ENCODE peak calls at places on chromosomes 3 and 15, in four cellular contexts. R, L, M and N are unnamed samples.

GRCh38 chr3:13165576-13165975 is 92.3 kb upstream of the IQSEC1 start:
- DNase-seq in M (no peak), R (no peak), L (no peak), N (no peak)

GRCh38 chr3:45509768-45510129 is 84.8 kb upstream of the LIMD1 start:
- DNase-seq in R (no peak), L (no peak), M (no peak), N (no peak)

GRCh38 chr15:81567924-81568323 is 193.9 kb upstream of the TMC3 start:
- DNase-seq in L (no peak), R (no peak), M (no peak), N (no peak)

GRCh38 chr15:83090465-83090864 is 17.0 kb upstream of the TM6SF1 start:
- DNase-seq in L (no peak), M (no peak), R (no peak), N (no peak)

GRCh38 chr3:126111566-126112475 is 27.9 kb upstream of the SLC41A3 start:
- DNase-seq in M (no peak), L (no peak), R (no peak), N (no peak)

GRCh38 chr3:18946524-18946923 is 201.8 kb upstream of the KCNH8 start:
- DNase-seq in R (peak; percentile 30), M (no peak), L (no peak), N (peak; percentile 82)

GRCh38 chr15:55915876-55916567 is 77.4 kb downstream of the NEDD4 start:
- DNase-seq in M (peak; percentile 33), R (no peak), L (no peak), N (peak; percentile 38)

GRCh38 chr3:54917172-54917571 is 10.7 kb downstream of the LRTM1 start:
- DNase-seq in R (no peak), L (no peak), M (peak; percentile 39), N (peak; percentile 3)

GRCh38 chr3:134795776-134796312 is 784 bp downstream of the EPHB1 start:
- DNase-seq in M (peak; percentile 33), R (peak; percentile 26), L (no peak), N (no peak)

GRCh38 chr3:161296814-161297213 is 74.5 kb downstream of the SPTSSB start:
- DNase-seq in M (no peak), L (no peak), R (no peak), N (no peak)

GRCh38 chr3:21357241-21357640 is 393.8 kb downstream of the ZNF385D start:
- DNase-seq in R (no peak), M (no peak), L (no peak), N (no peak)

GRCh38 chr15:37877851-37878577 is 56.4 kb upstream of the TMCO5A start:
- DNase-seq in R (peak; percentile 19), L (no peak), M (peak; percentile 69), N (peak; percentile 79)

GRCh38 chr15:63513271-63513670 is 8.9 kb downstream of the USP3 start:
- DNase-seq in R (no peak), L (no peak), M (no peak), N (no peak)

GRCh38 chr3:184758056-184758455 is 46.2 kb upstream of the MAGEF1 start:
- DNase-seq in R (no peak), L (no peak), M (no peak), N (no peak)

GRCh38 chr3:70261283-70261682 is 51.2 kb downstream of the MDFIC2 start:
- DNase-seq in L (no peak), R (no peak), M (no peak), N (peak; percentile 48)

GRCh38 chr3:76940181-76940770 is 99.6 kb upstream of the ROBO2 start:
- DNase-seq in R (no peak), M (no peak), L (no peak), N (no peak)

GRCh38 chr3:6785726-6786125 is 75.2 kb upstream of the GRM7 start:
- DNase-seq in L (no peak), R (peak; percentile 8), M (no peak), N (no peak)

GRCh38 chr3:39541917-39542329 is 74.4 kb downstream of the MOBP start:
- DNase-seq in M (no peak), L (no peak), R (no peak), N (peak; percentile 32)

GRCh38 chr3:183828538-183828870 is 3.1 kb upstream of the MAP6D1 start:
- DNase-seq in L (no peak), R (no peak), M (no peak), N (no peak)

GRCh38 chr3:27610800-27611199 is 111.3 kb downstream of the EOMES start:
- DNase-seq in M (no peak), R (no peak), L (no peak), N (no peak)

GRCh38 chr3:4718179-4718736 is 225.1 kb downstream of the ITPR1 start:
- DNase-seq in L (no peak), M (no peak), R (no peak), N (no peak)

GRCh38 chr3:106635271-106635670 is 742.0 kb upstream of the CCDC54 start:
- DNase-seq in M (peak; percentile 26), R (peak; percentile 90), L (no peak), N (peak; percentile 51)

GRCh38 chr15:25331404-25331803 is 107.4 kb downstream of the UBE3A start:
- DNase-seq in M (no peak), R (no peak), L (no peak), N (no peak)

GRCh38 chr15:37425541-37425940 is 325.2 kb upstream of the MEIS2 start:
- DNase-seq in M (no peak), L (no peak), R (peak; percentile 8), N (peak; percentile 40)